ENCODE peak calls at places on chromosomes 5 and 9, in four cellular contexts. F is mammary epithelial cell, N is GM23248, R is neural progenitor cell. Y is an unnamed sample. For H3K79me2, the result is how much of the 10 kb centered on the place peaks cover.

GRCh38 chr5:7960142-7960541 is 91.2 kb downstream of the MTRR start:
- DNase-seq in N (no peak), R (no peak), F (no peak), Y (no peak)

GRCh38 chr9:93684161-93684765 is 107.9 kb downstream of the PHF2 start:
- DNase-seq in R (no peak), F (no peak), N (no peak), Y (no peak)

GRCh38 chr9:124673063-124673462 is 98.0 kb downstream of the NR6A1 start:
- DNase-seq in F (no peak), N (no peak), R (no peak), Y (no peak)

GRCh38 chr9:121809356-121810050 is 158.1 kb downstream of the DAB2IP start:
- DNase-seq in R (no peak), F (no peak), N (no peak), Y (no peak)

GRCh38 chr9:126989847-126990821 is 75.6 kb downstream of the RALGPS1 start:
- DNase-seq in N (no peak), R (peak), F (no peak), Y (no peak)

GRCh38 chr5:119070578-119070827 is 384 bp upstream of the DMXL1 start:
- DNase-seq in R (peak), N (no peak), F (no peak), Y (peak)

GRCh38 chr5:179261301-179262125 is 83.7 kb downstream of the ADAMTS2 start:
- DNase-seq in F (no peak), R (peak), N (peak), Y (no peak)

GRCh38 chr5:179964015-179964414 is 56.3 kb upstream of the TBC1D9B start:
- DNase-seq in F (no peak), N (no peak), R (no peak), Y (no peak)

GRCh38 chr5:1121101-1121500 is 9.2 kb upstream of the SLC12A7 start:
- DNase-seq in F (no peak), R (no peak), N (no peak), Y (no peak)

GRCh38 chr9:79616013-79616412 is 44.2 kb downstream of the TLE4 start:
- DNase-seq in F (no peak), N (peak), R (no peak), Y (no peak)

GRCh38 chr9:108478871-108479332 is 376.9 kb downstream of the ACTL7B start:
- DNase-seq in N (peak), F (peak), R (no peak), Y (peak)

GRCh38 chr9:2681981-2682380 is 35.3 kb upstream of the KCNV2 start:
- DNase-seq in R (no peak), F (no peak), N (no peak), Y (no peak)

GRCh38 chr5:89883967-89884366 is 525.6 kb downstream of the CETN3 start:
- DNase-seq in F (no peak), N (no peak), R (no peak), Y (no peak)

DNA sequence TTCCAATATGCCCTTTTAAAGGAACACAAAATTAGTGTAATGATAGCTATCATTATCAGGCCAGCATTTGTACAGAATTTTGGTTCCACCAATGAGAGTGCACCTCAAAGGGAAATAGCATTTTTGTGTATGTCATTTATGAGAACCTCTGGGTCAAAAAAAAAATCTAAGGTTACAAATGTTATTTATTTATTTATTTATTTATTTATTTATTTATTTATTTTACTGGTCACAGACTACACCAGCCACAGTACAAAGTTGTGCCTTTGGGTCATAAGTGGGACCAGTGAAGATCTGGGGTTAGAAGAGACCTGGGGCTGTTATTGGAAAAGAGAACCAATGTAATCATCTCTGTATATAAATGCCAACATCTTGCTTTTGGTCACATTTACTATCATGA is 523.9 kb downstream of the CETN3 start:
- DNase-seq in N (no peak), F (no peak), R (no peak), Y (no peak)
- H3K27ac ChIP-seq in N (no peak), F (no peak), R (no peak), Y (no peak)

DNA sequence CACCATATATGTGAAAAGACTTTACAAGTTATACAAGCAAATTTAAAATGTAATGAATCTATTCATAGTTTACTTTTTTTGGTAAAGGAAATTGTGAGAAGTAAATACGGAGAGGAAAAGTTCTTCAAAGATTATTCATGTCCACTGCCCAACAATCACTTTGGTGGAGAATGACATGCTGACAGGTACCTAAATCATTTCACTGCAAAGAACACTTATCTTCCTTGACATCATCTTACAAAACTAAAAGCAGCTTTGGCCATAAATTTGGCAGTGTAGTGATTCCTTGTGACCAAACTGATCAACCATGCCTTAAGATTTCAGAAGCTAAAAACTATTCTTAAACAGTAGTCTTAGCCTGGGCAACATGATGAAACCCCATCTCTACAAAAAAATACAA is 42.5 kb downstream of the GOLPH3 start:
- DNase-seq in R (no peak), N (no peak), F (no peak), Y (no peak)
- H3K79me2 ChIP-seq in R (half or more), N (half or more), F (half or more), Y (under half)

DNA sequence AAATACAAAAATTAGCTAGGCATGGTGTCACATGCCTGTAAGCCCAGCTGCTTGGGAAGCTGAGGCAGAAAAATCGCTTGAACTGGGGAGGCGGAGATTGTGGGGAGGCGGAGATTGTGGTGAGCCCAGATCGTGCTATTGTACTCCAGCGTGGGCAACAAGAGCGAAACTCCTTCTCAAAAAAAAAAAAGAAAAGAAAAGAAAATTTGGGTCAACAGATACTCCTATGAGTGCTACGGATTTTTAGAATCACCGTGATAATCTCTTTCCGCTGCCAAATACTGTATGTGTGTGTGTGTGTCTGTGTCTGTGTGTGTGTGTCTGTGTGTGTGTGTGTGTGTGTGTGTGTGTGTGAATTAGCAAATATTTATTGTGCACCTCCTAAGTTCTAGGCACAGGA is 64.4 kb downstream of the ARRDC3 start:
- DNase-seq in F (no peak), R (no peak), N (no peak), Y (no peak)
- H3K9ac ChIP-seq in F (no peak), R (no peak), N (no peak), Y (no peak)

DNA sequence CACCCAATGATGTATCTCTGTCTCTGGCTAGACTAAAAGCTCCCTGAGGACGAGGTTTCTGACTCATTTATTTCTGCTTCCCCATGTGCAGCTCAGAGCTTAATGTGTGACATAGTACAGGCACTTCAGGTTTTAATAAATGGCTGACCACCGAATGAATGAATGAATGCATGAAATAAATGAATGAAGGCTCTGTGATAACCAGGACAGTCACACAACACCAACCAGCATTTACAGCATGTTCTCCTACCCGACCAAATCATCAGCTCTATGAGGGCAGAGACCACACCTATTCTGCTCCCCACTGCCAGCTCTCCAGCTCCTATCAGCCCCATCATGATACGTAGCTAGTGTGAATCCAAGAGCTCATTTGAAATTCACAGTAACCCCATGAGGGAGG is 4.8 kb downstream of the TMOD1 start:
- DNase-seq in R (no peak), F (no peak), N (no peak), Y (no peak)
- H3K27ac ChIP-seq in R (no peak), F (no peak), N (no peak), Y (no peak)

GRCh38 chr5:78362220-78362619 is 1.8 kb downstream of the SCAMP1 start:
- DNase-seq in F (no peak), R (no peak), N (no peak), Y (no peak)
- H3K79me2 ChIP-seq in F (half or more), R (half or more), N (half or more), Y (under half)

GRCh38 chr9:22227986-22228385 is 218.6 kb upstream of the DMRTA1 start:
- DNase-seq in F (no peak), N (no peak), R (no peak), Y (no peak)

GRCh38 chr9:22232971-22233370 is 213.7 kb upstream of the DMRTA1 start:
- DNase-seq in N (no peak), R (no peak), F (no peak), Y (no peak)

GRCh38 chr9:22228542-22228941 is 218.1 kb upstream of the DMRTA1 start:
- DNase-seq in N (peak), R (no peak), F (no peak), Y (no peak)

DNA sequence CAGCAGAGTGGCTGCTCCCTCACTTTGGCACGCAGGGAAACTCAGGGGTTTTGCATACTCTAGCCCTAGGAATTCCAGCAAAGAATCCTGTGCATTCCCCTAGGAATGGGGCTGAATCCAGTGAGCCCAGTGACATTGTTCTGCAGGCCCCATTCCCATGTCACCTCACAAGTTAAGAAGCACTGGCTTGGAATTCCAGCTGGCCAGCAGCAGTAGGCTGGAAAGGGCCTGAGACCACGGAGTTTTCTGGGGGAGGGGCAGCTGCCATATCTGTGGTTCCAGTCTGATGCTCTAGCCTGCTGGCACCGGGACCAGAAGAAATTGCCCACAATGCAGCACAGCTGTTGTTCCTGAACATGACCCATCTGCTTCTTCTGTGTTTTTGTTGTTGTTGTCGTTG is 217.6 kb upstream of the DMRTA1 start:
- DNase-seq in R (no peak), F (no peak), N (no peak), Y (no peak)
- H3K9ac ChIP-seq in R (no peak), F (no peak), N (no peak), Y (no peak)

GRCh38 chr9:135833864-135834263 is 73.5 kb downstream of the CAMSAP1 start:
- DNase-seq in F (peak), R (no peak), N (no peak), Y (no peak)
- H3K27ac ChIP-seq in F (no peak), R (no peak), N (no peak), Y (no peak)

Y was measured in keratinocyte.